ENCODE peak calls at places on chromosomes 11 and 22, in seven cellular contexts. H is left ventricle myocardium inferior, W is psoas muscle, O is stomach, D is progenitor cell of endocrine pancreas, N is cardiac fibroblast, L is BE2C. S is an unnamed sample.
A peak's percentile ranks its signal among the peaks of the same experiment; 100 is the strongest.

GRCh38 chr11:17275376-17276235 is 933 bp upstream of the NUCB2 start:
- DNase-seq in N (no peak), O (no peak), W (no peak), H (no peak), D (no peak), L (no peak), S (no peak)

GRCh38 chr11:88188251-88189030 is 13.2 kb upstream of the RAB38 start:
- DNase-seq in L (no peak), O (no peak), D (no peak), H (no peak), W (no peak), N (peak; percentile 61), S (no peak)

GRCh38 chr11:129855086-129855485 is 39.4 kb downstream of the TMEM45B start:
- DNase-seq in N (no peak), L (no peak), W (no peak), D (no peak), O (no peak), H (no peak), S (no peak)

GRCh38 chr11:75428301-75428724 is 4.7 kb downstream of the KLHL35 start:
- DNase-seq in D (no peak), L (peak; percentile 98), O (peak; percentile 91), N (peak; percentile 91), H (peak; percentile 94), W (peak; percentile 95), S (no peak)

GRCh38 chr22:19767427-19768380 is 7.1 kb downstream of the TBX1 start:
- DNase-seq in H (peak; percentile 43), D (no peak), N (no peak), W (peak; percentile 68), L (no peak), O (no peak), S (peak; percentile 31)

GRCh38 chr11:68584097-68584496 is 100.2 kb upstream of the GAL start:
- DNase-seq in L (peak; percentile 79), H (peak; percentile 31), W (peak; percentile 72), O (peak; percentile 40), N (peak; percentile 13), D (peak; percentile 25), S (peak; percentile 76)

GRCh38 chr11:66080055-66080817 is 10.2 kb downstream of the PACS1 start:
- DNase-seq in W (no peak), H (no peak), D (no peak), N (peak; percentile 78), O (peak; percentile 51), L (peak; percentile 54), S (no peak)

GRCh38 chr11:57491371-57492061 is 24.0 kb downstream of the SLC43A1 start:
- DNase-seq in W (peak; percentile 76), O (peak; percentile 50), N (peak; percentile 52), D (peak; percentile 41), H (peak; percentile 46), L (peak; percentile 32), S (peak; percentile 69)

GRCh38 chr11:14312736-14313438 is 46.1 kb downstream of the RRAS2 start:
- DNase-seq in D (no peak), N (no peak), O (no peak), W (no peak), H (no peak), L (no peak), S (no peak)

GRCh38 chr11:111539426-111540113 is 950 bp upstream of the LAYN start:
- DNase-seq in H (no peak), W (no peak), L (no peak), N (no peak), O (no peak), D (no peak), S (no peak)

GRCh38 chr22:48619721-48620120 is 1208.0 kb downstream of the BRD1 start:
- DNase-seq in H (no peak), L (no peak), D (no peak), N (no peak), O (no peak), W (no peak), S (no peak)

GRCh38 chr11:47433991-47434786 is 8.0 kb upstream of the PSMC3 start:
- DNase-seq in L (no peak), W (peak; percentile 66), H (no peak), N (peak; percentile 75), O (no peak), D (no peak), S (no peak)

GRCh38 chr22:45997077-45997774 is 20.3 kb upstream of the WNT7B start:
- DNase-seq in O (peak; percentile 63), N (peak; percentile 99), D (no peak), W (peak; percentile 96), H (peak; percentile 95), L (peak; percentile 95), S (no peak)

GRCh38 chr11:45333506-45333971 is 47.4 kb upstream of the SYT13 start:
- DNase-seq in O (peak; percentile 37), W (no peak), L (peak; percentile 15), D (no peak), H (peak; percentile 59), N (peak; percentile 86), S (peak; percentile 40)

GRCh38 chr11:84480151-84480550 is 1147.0 kb downstream of the DLG2 start:
- DNase-seq in H (no peak), D (no peak), N (no peak), W (no peak), O (no peak), L (no peak), S (no peak)

GRCh38 chr11:19566583-19567379 is 145.9 kb upstream of the NAV2 start:
- DNase-seq in D (no peak), H (no peak), N (no peak), O (no peak), L (no peak), W (no peak), S (no peak)

GRCh38 chr11:111764621-111765020 is 1.6 kb downstream of the PPP2R1B start:
- DNase-seq in O (no peak), D (no peak), W (no peak), H (no peak), N (peak; percentile 6), L (no peak), S (no peak)

GRCh38 chr22:44526431-44527115 is 28.5 kb upstream of the RTL6 start:
- DNase-seq in L (no peak), H (no peak), W (no peak), D (no peak), N (no peak), O (no peak), S (no peak)

GRCh38 chr11:76339217-76339616 is 41.7 kb downstream of the THAP12 start:
- DNase-seq in H (peak; percentile 58), L (no peak), W (peak; percentile 87), N (peak; percentile 60), O (no peak), D (no peak), S (no peak)

GRCh38 chr22:19096555-19096954 is 25.7 kb downstream of the DGCR2 start:
- DNase-seq in L (no peak), W (no peak), O (no peak), H (no peak), D (no peak), N (no peak), S (no peak)

GRCh38 chr11:13947379-13947778 is 15.1 kb upstream of the SPON1 start:
- DNase-seq in D (no peak), N (no peak), W (no peak), H (no peak), L (no peak), O (no peak), S (no peak)

GRCh38 chr11:128627666-128628342 is 40.4 kb upstream of the ETS1 start:
- DNase-seq in W (no peak), H (no peak), O (no peak), N (no peak), L (no peak), D (no peak), S (no peak)

GRCh38 chr11:114202011-114202609 is 94.1 kb upstream of the NNMT start:
- DNase-seq in W (no peak), D (no peak), O (no peak), L (no peak), H (no peak), N (no peak), S (no peak)

GRCh38 chr11:118295834-118296454 is 8.6 kb upstream of the CD3E start:
- DNase-seq in L (no peak), H (no peak), D (no peak), W (no peak), N (peak; percentile 27), O (peak; percentile 55), S (no peak)
- TF ChIP-seq CTCF in L (peak; percentile 64), H (peak; percentile 69), D (peak; percentile 48), W (peak; percentile 46), N (peak; percentile 66), O (peak; percentile 60), S (no peak)

DNA sequence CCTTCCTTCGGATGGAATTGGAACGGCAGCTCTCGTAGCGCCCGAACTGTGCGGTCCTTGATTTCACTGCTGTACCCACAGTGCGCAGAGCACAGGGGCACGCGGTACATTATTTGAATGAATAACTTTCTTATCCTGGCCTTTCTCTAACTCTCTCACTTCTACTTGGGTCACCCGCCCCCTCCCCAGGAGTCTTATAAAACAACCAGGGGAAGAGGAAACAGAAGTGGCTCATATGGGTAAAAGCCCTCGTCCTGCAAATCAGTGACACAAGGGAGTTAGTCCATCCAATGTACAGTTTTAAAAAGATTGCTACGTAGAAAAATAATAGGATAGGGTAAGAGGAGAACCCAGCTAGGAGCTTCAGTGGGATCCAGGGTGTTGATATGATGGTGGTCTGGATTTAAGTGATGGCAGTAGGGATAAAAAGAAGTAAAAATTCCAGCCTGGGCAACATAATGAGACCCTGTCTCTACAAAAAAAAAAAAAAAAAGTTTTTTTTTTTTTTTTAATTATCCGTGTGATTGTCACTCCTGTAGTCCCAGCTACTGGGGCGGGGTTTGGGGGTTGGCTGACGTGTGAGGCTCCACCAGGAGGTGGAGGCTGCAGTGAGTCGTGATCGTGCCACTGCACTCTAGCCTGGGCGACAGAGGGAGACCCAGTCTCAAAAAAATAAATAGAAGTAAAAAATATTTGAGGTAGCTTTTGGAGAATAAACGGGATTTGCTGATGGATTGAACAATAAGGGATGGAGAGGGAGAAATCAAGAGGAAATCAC is 7.1 kb upstream of the L3MBTL2 start:
- DNase-seq in L (peak; percentile 62), W (peak; percentile 55), O (peak; percentile 50), H (peak; percentile 52), D (no peak), N (no peak), S (no peak)
- TF ChIP-seq CTCF in L (peak; percentile 18), W (no peak), O (no peak), H (peak; percentile 45), D (no peak), N (peak; percentile 2), S (no peak)

GRCh38 chr11:67372993-67373915 is at the start of gene CLCF1:
- DNase-seq in L (peak; percentile 65), W (peak; percentile 73), O (peak; percentile 73), D (peak; percentile 53), H (peak; percentile 69), N (peak; percentile 89), S (peak; percentile 69)

GRCh38 chr11:67372232-67372992 is 986 bp downstream of the CLCF1 start:
- DNase-seq in L (no peak), W (no peak), N (no peak), H (no peak), O (no peak), D (peak; percentile 36), S (peak; percentile 63)

GRCh38 chr11:67371199-67371548 is 2.2 kb downstream of the CLCF1 start:
- DNase-seq in H (no peak), D (no peak), N (no peak), W (no peak), O (no peak), L (no peak), S (no peak)

GRCh38 chr11:67370351-67371076 is 2.9 kb downstream of the CLCF1 start:
- DNase-seq in D (no peak), N (peak; percentile 60), W (no peak), O (no peak), L (no peak), H (no peak), S (no peak)

GRCh38 chr11:67371549-67372231 is 1.7 kb downstream of the CLCF1 start:
- DNase-seq in D (no peak), O (peak; percentile 46), L (no peak), N (peak; percentile 69), H (no peak), W (no peak), S (peak; percentile 47)
- TF ChIP-seq CTCF in D (peak; percentile 55), O (peak; percentile 55), L (peak; percentile 48), N (peak; percentile 69), H (peak; percentile 55), W (peak; percentile 28), S (no peak)

GRCh38 chr11:11618973-11619435 is 2.8 kb downstream of the GALNT18 start:
- DNase-seq in L (no peak), N (no peak), W (no peak), H (no peak), D (no peak), O (no peak), S (no peak)
- TF ChIP-seq CTCF in L (no peak), N (no peak), W (no peak), H (peak; percentile 39), D (no peak), O (no peak), S (no peak)

S was measured in glutamatergic neuron.